ENCODE peak calls at places on chromosomes 12 and 14, in seven cellular contexts. M is aorta, Z is GM04503, L is GM03348, S is NCI-H524, X is NCI-H1694 treated with DMSO at 0.1 percent for 48 hours, J is fibroblast of the aortic adventitia. T is an unnamed sample.

GRCh38 chr12:54891717-54892478 is 37.6 kb downstream of the MUCL1 start:
- DNase-seq in M (no peak), Z (no peak), L (no peak), S (no peak), X (no peak), J (no peak), T (no peak)

GRCh38 chr12:89015419-89015818 is 336.9 kb downstream of the DUSP6 start:
- DNase-seq in M (no peak), Z (no peak), L (no peak), S (no peak), X (no peak), J (no peak), T (no peak)

GRCh38 chr12:54378791-54379400 is 5.6 kb downstream of the ZNF385A start:
- DNase-seq in M (peak), Z (no peak), L (peak), S (no peak), X (no peak), J (no peak), T (no peak)

GRCh38 chr14:92460916-92461579 is 52.5 kb upstream of the RIN3 start:
- DNase-seq in M (peak), Z (peak), L (peak), S (no peak), X (no peak), J (peak), T (peak)

GRCh38 chr14:96586921-96587822 is 85.0 kb downstream of the PAPOLA start:
- DNase-seq in M (no peak), Z (no peak), L (no peak), S (no peak), X (no peak), J (no peak), T (no peak)

GRCh38 chr12:129257526-129257925 is 404.2 kb downstream of the GLT1D1 start:
- DNase-seq in M (no peak), Z (no peak), L (no peak), S (peak), X (no peak), J (no peak), T (no peak)

GRCh38 chr14:68621400-68622365 is 171.2 kb downstream of the ZFP36L1 start:
- DNase-seq in M (peak), Z (peak), L (peak), S (peak), X (no peak), J (peak), T (peak)

GRCh38 chr12:119956047-119956446 is 33.0 kb upstream of the BICDL1 start:
- DNase-seq in M (no peak), Z (no peak), L (no peak), S (no peak), X (no peak), J (no peak), T (no peak)

GRCh38 chr12:105089817-105090216 is 5.6 kb upstream of the ALDH1L2 start:
- DNase-seq in M (no peak), Z (no peak), L (no peak), S (no peak), X (no peak), J (no peak), T (no peak)

GRCh38 chr12:46386360-46386867 is 13.8 kb upstream of the SLC38A2 start:
- DNase-seq in M (no peak), Z (peak), L (peak), S (no peak), X (no peak), J (peak), T (no peak)

GRCh38 chr14:37594238-37594915 is 672 bp downstream of the FOXA1 start:
- DNase-seq in M (peak), Z (no peak), L (peak), S (peak), X (peak), J (peak), T (no peak)

GRCh38 chr12:105013892-105014291 is 27.8 kb downstream of the NOPCHAP1 start:
- DNase-seq in M (no peak), Z (no peak), L (no peak), S (no peak), X (no peak), J (no peak), T (no peak)

GRCh38 chr14:60658909-60659585 is 9.8 kb upstream of the SIX1 start:
- DNase-seq in M (no peak), Z (no peak), L (no peak), S (peak), X (no peak), J (no peak), T (no peak)

GRCh38 chr12:27680638-27681037 is 15.6 kb upstream of the REP15 start:
- DNase-seq in M (no peak), Z (no peak), L (no peak), S (no peak), X (no peak), J (no peak), T (no peak)

GRCh38 chr14:77598366-77599050 is 17.9 kb downstream of the SPTLC2 start:
- DNase-seq in M (no peak), Z (no peak), L (no peak), S (no peak), X (no peak), J (peak), T (no peak)

GRCh38 chr12:93152617-93153016 is 223.5 kb upstream of the EEA1 start:
- DNase-seq in M (no peak), Z (no peak), L (no peak), S (no peak), X (no peak), J (no peak), T (no peak)

GRCh38 chr12:123271182-123271491 is 519 bp downstream of the CDK2AP1 start:
- DNase-seq in M (peak), Z (no peak), L (peak), S (peak), X (no peak), J (peak), T (peak)

GRCh38 chr14:54535126-54535525 is 25.4 kb downstream of the CGRRF1 start:
- DNase-seq in M (no peak), Z (no peak), L (no peak), S (no peak), X (no peak), J (peak), T (no peak)

T was measured in Right ventricle myocardium inferior.